ENCODE peak calls at places on chromosomes 13 and 19, in nine cellular contexts. C is SK-N-SH, H is GM23338, A is GM23248, I is HCT116, V is OCI-LY7, W is MM.1S, B is hepatocyte, M is neural progenitor cell. K is an unnamed sample.

GRCh38 chr19:16033721-16034120 is 42.6 kb upstream of the TPM4 start:
- DNase-seq in C (no peak), H (no peak), A (no peak), I (no peak), V (no peak), W (no peak), B (no peak), M (no peak), K (no peak)

GRCh38 chr13:31263346-31263745 is 63.6 kb downstream of the B3GLCT start:
- DNase-seq in C (no peak), H (no peak), A (no peak), I (no peak), V (no peak), W (no peak), B (no peak), M (no peak), K (no peak)

GRCh38 chr13:26168835-26169234 is 53.3 kb downstream of the RNF6 start:
- DNase-seq in C (no peak), H (no peak), A (no peak), I (no peak), V (no peak), W (peak), B (no peak), M (no peak), K (no peak)

GRCh38 chr19:22595918-22596341 is 38.2 kb upstream of the ZNF492 start:
- DNase-seq in C (peak), H (no peak), A (no peak), I (no peak), V (no peak), W (no peak), B (no peak), M (no peak), K (no peak)

GRCh38 chr19:16942583-16942982 is 53.8 kb downstream of the F2RL3 start:
- DNase-seq in C (no peak), H (no peak), A (no peak), I (no peak), V (no peak), W (no peak), B (no peak), M (no peak), K (no peak)

GRCh38 chr19:1647664-1648155 is 4.7 kb downstream of the TCF3 start:
- DNase-seq in C (no peak), H (no peak), A (no peak), I (no peak), V (peak), W (no peak), B (no peak), M (no peak), K (no peak)

GRCh38 chr13:92821324-92821723 is 405.3 kb upstream of the GPC6 start:
- DNase-seq in C (no peak), H (peak), A (no peak), I (no peak), V (no peak), W (no peak), B (no peak), M (no peak), K (no peak)

GRCh38 chr19:33905937-33906577 is 109.4 kb downstream of the KCTD15 start:
- DNase-seq in C (peak), H (peak), A (peak), I (no peak), V (no peak), W (no peak), B (peak), M (peak), K (peak)

GRCh38 chr19:1122972-1123363 is 19.2 kb downstream of the GPX4 start:
- DNase-seq in C (peak), H (peak), A (peak), I (peak), V (peak), W (no peak), B (peak), M (peak), K (peak)

GRCh38 chr19:29283366-29283765 is 70.4 kb upstream of the UQCRFS1 start:
- DNase-seq in C (no peak), H (no peak), A (no peak), I (no peak), V (no peak), W (no peak), B (no peak), M (no peak), K (no peak)

GRCh38 chr19:37452500-37453245 is 14.6 kb downstream of the ZNF569 start:
- DNase-seq in C (no peak), H (no peak), A (no peak), I (no peak), V (no peak), W (no peak), B (no peak), M (no peak), K (no peak)

GRCh38 chr19:41998246-41999020 is 4.4 kb upstream of the ATP1A3 start:
- DNase-seq in C (peak), H (peak), A (peak), I (peak), V (peak), W (peak), B (peak), M (peak), K (peak)

GRCh38 chr13:67119481-67119883 is 110.7 kb downstream of the PCDH9 start:
- DNase-seq in C (no peak), H (no peak), A (peak), I (peak), V (no peak), W (no peak), B (no peak), M (no peak), K (peak)

GRCh38 chr19:15584541-15585115 is 30.4 kb upstream of the CYP4F8 start:
- DNase-seq in C (peak), H (peak), A (peak), I (peak), V (peak), W (peak), B (peak), M (peak), K (peak)

GRCh38 chr13:93002071-93002470 is 224.5 kb upstream of the GPC6 start:
- DNase-seq in C (no peak), H (no peak), A (peak), I (no peak), V (no peak), W (no peak), B (no peak), M (no peak), K (no peak)

GRCh38 chr19:54154603-54155345 is 4.7 kb downstream of the LENG1 start:
- DNase-seq in C (no peak), H (no peak), A (peak), I (no peak), V (no peak), W (no peak), B (no peak), M (no peak), K (no peak)

GRCh38 chr19:43643326-43643725 is 3.7 kb upstream of the CADM4 start:
- DNase-seq in C (no peak), H (no peak), A (no peak), I (no peak), V (no peak), W (no peak), B (no peak), M (no peak), K (no peak)

GRCh38 chr19:11598103-11598483 is 810 bp downstream of the ZNF627 start:
- DNase-seq in C (no peak), H (no peak), A (no peak), I (no peak), V (no peak), W (no peak), B (no peak), M (no peak), K (no peak)

GRCh38 chr13:24679686-24680085 is 522 bp upstream of the ATP12A start:
- DNase-seq in C (no peak), H (no peak), A (no peak), I (no peak), V (no peak), W (no peak), B (no peak), M (peak), K (no peak)

GRCh38 chr13:24681930-24682329 is 1.7 kb downstream of the ATP12A start:
- DNase-seq in C (no peak), H (no peak), A (no peak), I (no peak), V (no peak), W (no peak), B (no peak), M (no peak), K (no peak)

GRCh38 chr13:24680921-24681585 is 845 bp downstream of the ATP12A start:
- DNase-seq in C (no peak), H (peak), A (no peak), I (no peak), V (no peak), W (no peak), B (no peak), M (no peak), K (no peak)

GRCh38 chr13:24682353-24682752 is 2.1 kb downstream of the ATP12A start:
- DNase-seq in C (no peak), H (no peak), A (no peak), I (no peak), V (no peak), W (no peak), B (no peak), M (peak), K (no peak)

GRCh38 chr13:24680258-24680920 is at the start of gene ATP12A:
- DNase-seq in C (peak), H (peak), A (peak), I (no peak), V (no peak), W (peak), B (peak), M (peak), K (no peak)
- TF ChIP-seq EZH2phosphoT487 in C (no peak), H (no peak), A (peak), I (no peak), V (no peak), W (no peak), B (no peak), M (peak), K (no peak)

GRCh38 chr13:50729177-50729576 is 114.3 kb downstream of the DLEU7 start:
- DNase-seq in C (no peak), H (no peak), A (no peak), I (no peak), V (no peak), W (no peak), B (no peak), M (no peak), K (no peak)

GRCh38 chr13:50731400-50731799 is 112.1 kb downstream of the DLEU7 start:
- DNase-seq in C (no peak), H (no peak), A (peak), I (no peak), V (no peak), W (no peak), B (no peak), M (no peak), K (no peak)

GRCh38 chr13:50733392-50733791 is 110.1 kb downstream of the DLEU7 start:
- DNase-seq in C (no peak), H (no peak), A (no peak), I (no peak), V (no peak), W (no peak), B (no peak), M (no peak), K (no peak)

GRCh38 chr13:50732712-50733111 is 110.8 kb downstream of the DLEU7 start:
- DNase-seq in C (peak), H (no peak), A (peak), I (no peak), V (no peak), W (no peak), B (no peak), M (no peak), K (no peak)

GRCh38 chr13:50730496-50731171 is 112.9 kb downstream of the DLEU7 start:
- DNase-seq in C (no peak), H (no peak), A (no peak), I (no peak), V (no peak), W (no peak), B (no peak), M (no peak), K (no peak)
- TF ChIP-seq EZH2phosphoT487 in C (no peak), H (no peak), A (no peak), I (no peak), V (no peak), W (no peak), B (no peak), M (no peak), K (no peak)

DNA sequence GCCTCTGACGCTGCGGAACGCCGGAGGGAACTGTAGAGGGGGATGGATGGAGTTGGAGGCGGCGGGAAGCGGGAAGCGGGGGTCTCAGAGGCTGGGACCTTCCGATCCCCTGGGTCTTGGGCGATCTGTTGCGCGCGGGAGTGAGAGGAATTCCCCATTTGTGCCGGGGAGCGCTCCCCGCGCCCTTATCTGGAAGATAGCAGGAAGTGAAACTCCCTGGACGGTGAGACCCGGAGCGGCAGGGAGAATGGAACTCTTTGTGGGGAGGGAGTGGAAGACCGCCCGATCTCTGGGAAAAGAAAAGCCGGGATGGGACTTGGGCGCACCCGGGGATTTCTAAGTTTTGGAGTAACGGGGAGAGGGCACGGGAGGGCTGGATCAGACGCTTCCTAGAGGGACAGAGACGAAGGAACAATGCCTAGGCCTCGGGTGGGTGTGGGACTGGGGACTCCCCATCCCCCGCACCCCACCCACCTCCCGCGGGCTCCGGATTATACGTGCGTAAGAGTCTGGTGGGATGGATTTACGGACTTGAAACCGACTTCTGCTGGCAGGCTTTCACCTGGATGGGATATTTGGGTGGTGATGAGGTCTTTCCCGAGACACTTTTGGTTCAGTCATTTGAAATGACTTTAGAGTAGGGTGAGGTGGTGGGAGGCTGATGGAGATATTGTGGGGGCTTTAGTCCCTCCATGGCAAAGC is 495 bp downstream of the LSR start:
- DNase-seq in C (no peak), H (no peak), A (no peak), I (no peak), V (peak), W (no peak), B (peak), M (peak), K (no peak)
- TF ChIP-seq EZH2phosphoT487 in C (no peak), H (no peak), A (no peak), I (no peak), V (no peak), W (no peak), B (no peak), M (no peak), K (no peak)

DNA sequence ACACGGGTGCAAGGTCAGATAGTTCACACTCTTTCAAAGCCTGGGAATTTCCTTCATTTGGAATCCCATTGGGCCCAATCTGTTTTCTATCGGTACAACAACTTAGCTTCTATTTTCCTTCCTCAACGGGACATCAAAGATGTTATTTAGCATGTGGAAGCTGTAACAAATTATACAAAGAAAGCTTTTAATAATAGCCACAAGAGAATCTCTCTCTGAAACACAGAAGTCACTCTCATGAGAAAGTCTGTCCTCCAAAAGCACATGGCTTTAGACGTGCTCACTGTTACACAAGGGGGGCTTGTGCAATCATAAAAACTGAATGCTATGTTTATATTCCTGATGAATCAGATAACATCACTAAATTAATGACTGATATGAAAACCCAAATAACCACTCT is 28.9 kb upstream of the CYSLTR2 start:
- DNase-seq in C (no peak), H (no peak), A (no peak), I (no peak), V (no peak), W (no peak), B (no peak), M (no peak), K (no peak)
- TF ChIP-seq EZH2phosphoT487 in C (no peak), H (no peak), A (no peak), I (no peak), V (no peak), W (no peak), B (no peak), M (no peak), K (no peak)

DNA sequence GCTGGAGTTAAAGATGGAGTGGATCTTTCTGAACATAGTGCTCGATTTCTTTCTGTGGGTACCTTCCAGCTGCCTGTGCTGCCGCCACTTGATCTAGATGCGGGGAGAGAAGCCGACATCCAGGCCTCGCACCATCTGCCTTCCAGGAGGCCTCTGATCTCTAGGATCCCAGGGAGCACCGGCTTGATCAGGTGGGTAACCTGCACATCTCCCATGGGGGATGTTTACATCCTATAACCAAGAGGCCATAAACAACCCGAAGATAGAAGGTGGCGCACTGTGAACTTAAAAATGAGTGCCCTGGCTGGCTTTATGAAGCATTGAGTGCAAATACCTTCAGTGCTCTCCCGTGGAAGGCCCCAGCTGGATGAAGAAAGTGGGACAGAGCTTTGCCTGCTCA is at the start of gene C13orf42:
- DNase-seq in C (no peak), H (no peak), A (no peak), I (no peak), V (no peak), W (no peak), B (no peak), M (no peak), K (no peak)
- TF ChIP-seq EZH2phosphoT487 in C (no peak), H (no peak), A (no peak), I (no peak), V (no peak), W (no peak), B (no peak), M (no peak), K (no peak)

DNA sequence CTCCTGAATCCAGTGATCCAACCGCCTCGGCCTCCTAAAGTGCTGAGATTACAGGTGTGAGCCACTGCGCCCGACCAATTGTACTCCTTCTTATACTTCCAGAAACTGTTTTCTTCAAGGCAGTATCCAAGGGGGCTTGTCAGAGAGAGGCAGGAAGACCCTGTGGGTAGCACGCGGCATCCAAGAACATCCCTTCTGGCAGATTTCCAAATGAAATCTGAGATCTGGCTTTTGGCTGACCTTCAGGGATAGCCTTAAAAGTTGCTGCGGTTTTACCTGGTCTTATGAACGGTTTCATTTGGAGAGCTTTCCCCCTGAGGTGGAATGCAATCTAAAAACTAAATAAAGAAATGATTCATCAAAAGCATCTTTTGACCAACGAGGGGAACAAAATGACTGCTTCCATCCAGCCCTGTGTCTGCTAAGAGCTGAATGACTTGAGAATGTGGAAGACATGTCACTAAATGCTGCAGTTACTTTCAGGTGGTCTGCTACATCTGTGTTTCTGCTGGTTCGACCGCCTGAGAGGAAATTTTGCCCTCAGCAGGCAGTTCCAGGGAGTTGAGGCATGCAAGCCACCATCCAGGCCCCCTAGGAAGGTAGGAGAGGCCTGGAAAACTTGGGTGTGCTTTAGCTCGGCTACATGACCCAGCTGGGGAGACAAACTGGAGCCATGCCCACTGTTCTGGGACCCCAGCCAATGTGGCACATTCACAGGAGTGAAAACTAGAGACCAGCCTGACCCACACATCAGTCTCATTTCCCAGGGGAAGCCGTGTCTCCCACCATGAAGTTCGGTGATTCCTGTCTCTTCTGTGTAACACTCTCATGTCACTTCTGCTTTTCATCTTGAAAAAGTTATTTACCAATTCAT is 175.1 kb upstream of the KL start:
- DNase-seq in C (no peak), H (no peak), A (no peak), I (no peak), V (no peak), W (no peak), B (no peak), M (no peak), K (no peak)
- TF ChIP-seq EZH2phosphoT487 in C (no peak), H (no peak), A (no peak), I (no peak), V (no peak), W (no peak), B (no peak), M (no peak), K (no peak)

GRCh38 chr19:19544257-19545127 is 6.4 kb downstream of the CILP2 start:
- DNase-seq in C (no peak), H (no peak), A (no peak), I (no peak), V (no peak), W (no peak), B (no peak), M (no peak), K (no peak)
- TF ChIP-seq EZH2phosphoT487 in C (no peak), H (no peak), A (no peak), I (no peak), V (no peak), W (no peak), B (no peak), M (no peak), K (no peak)